ENCODE peak calls at places on chromosomes 7 and 10, in seven cellular contexts. R, Q, K, I, A, P and C are unnamed samples.

GRCh38 chr7:109879429-109879828 is 1211.5 kb upstream of the LRRN3 start:
- DNase-seq in R (no peak), Q (no peak), K (no peak), I (no peak), A (no peak), P (no peak), C (no peak)

GRCh38 chr7:20542594-20542993 is 72.9 kb upstream of the ABCB5 start:
- DNase-seq in R (no peak), Q (no peak), K (peak), I (no peak), A (no peak), P (no peak), C (no peak)

GRCh38 chr10:11724938-11725776 is 17.0 kb upstream of the ECHDC3 start:
- DNase-seq in R (no peak), Q (no peak), K (no peak), I (peak), A (no peak), P (no peak), C (no peak)

GRCh38 chr7:3787717-3788311 is 486.8 kb downstream of the SDK1 start:
- DNase-seq in R (no peak), Q (no peak), K (no peak), I (no peak), A (no peak), P (no peak), C (no peak)

GRCh38 chr7:23396222-23396621 is 74.1 kb downstream of the IGF2BP3 start:
- DNase-seq in R (no peak), Q (no peak), K (no peak), I (no peak), A (no peak), P (no peak), C (no peak)

GRCh38 chr10:12783326-12783725 is 218.2 kb downstream of the CCDC3 start:
- DNase-seq in R (no peak), Q (no peak), K (no peak), I (no peak), A (no peak), P (no peak), C (no peak)

GRCh38 chr10:70145166-70145665 is 1.3 kb downstream of the TYSND1 start:
- DNase-seq in R (peak), Q (peak), K (peak), I (no peak), A (no peak), P (no peak), C (no peak)

GRCh38 chr10:97481071-97481470 is 17.2 kb downstream of the MMS19 start:
- DNase-seq in R (no peak), Q (no peak), K (no peak), I (no peak), A (no peak), P (no peak), C (no peak)

GRCh38 chr7:142832452-142832851 is 22.4 kb upstream of the EPHB6 start:
- DNase-seq in R (no peak), Q (no peak), K (no peak), I (no peak), A (no peak), P (no peak), C (no peak)

GRCh38 chr7:113768256-113768847 is 150.5 kb downstream of the PPP1R3A start:
- DNase-seq in R (no peak), Q (no peak), K (no peak), I (no peak), A (no peak), P (no peak), C (no peak)

GRCh38 chr7:99224263-99224947 is 16.5 kb upstream of the KPNA7 start:
- DNase-seq in R (peak), Q (no peak), K (peak), I (no peak), A (peak), P (no peak), C (no peak)

GRCh38 chr7:143248781-143249354 is 14.4 kb upstream of the GSTK1 start:
- DNase-seq in R (peak), Q (no peak), K (peak), I (no peak), A (no peak), P (no peak), C (no peak)

GRCh38 chr7:40003586-40003985 is 53.5 kb downstream of the CDK13 start:
- DNase-seq in R (no peak), Q (no peak), K (no peak), I (no peak), A (no peak), P (no peak), C (no peak)

GRCh38 chr7:104296900-104297299 is 31.5 kb upstream of the LHFPL3 start:
- DNase-seq in R (no peak), Q (no peak), K (no peak), I (no peak), A (no peak), P (no peak), C (no peak)

GRCh38 chr7:135664046-135664589 is 1.8 kb downstream of the STMP1 start:
- DNase-seq in R (no peak), Q (no peak), K (no peak), I (no peak), A (no peak), P (no peak), C (no peak)

GRCh38 chr10:90856964-90857634 is 740 bp downstream of the HTR7 start:
- DNase-seq in R (no peak), Q (no peak), K (no peak), I (peak), A (no peak), P (peak), C (no peak)

GRCh38 chr10:44696496-44696895 is 214.6 kb upstream of the TMEM72 start:
- DNase-seq in R (no peak), Q (no peak), K (no peak), I (no peak), A (no peak), P (no peak), C (no peak)

GRCh38 chr10:73814896-73815718 is 3.7 kb upstream of the NDST2 start:
- DNase-seq in R (no peak), Q (peak), K (no peak), I (peak), A (no peak), P (no peak), C (no peak)

GRCh38 chr7:124246262-124246863 is 213.5 kb upstream of the TMEM229A start:
- DNase-seq in R (no peak), Q (no peak), K (no peak), I (no peak), A (no peak), P (no peak), C (no peak)

GRCh38 chr7:27782849-27783248 is 42.9 kb downstream of the TAX1BP1 start:
- DNase-seq in R (no peak), Q (no peak), K (no peak), I (no peak), A (no peak), P (no peak), C (no peak)

GRCh38 chr10:14688606-14689005 is 86.1 kb downstream of the FAM107B start:
- DNase-seq in R (no peak), Q (no peak), K (no peak), I (no peak), A (no peak), P (no peak), C (no peak)

GRCh38 chr7:126303926-126304325 is 948.8 kb downstream of the GRM8 start:
- DNase-seq in R (no peak), Q (no peak), K (no peak), I (no peak), A (no peak), P (no peak), C (no peak)

GRCh38 chr7:101681170-101682007 is 52.3 kb upstream of the MYL10 start:
- DNase-seq in R (no peak), Q (no peak), K (no peak), I (peak), A (peak), P (peak), C (no peak)

GRCh38 chr10:53361281-53361680 is 588.7 kb upstream of the MBL2 start:
- DNase-seq in R (no peak), Q (no peak), K (no peak), I (no peak), A (no peak), P (no peak), C (no peak)

GRCh38 chr7:131255242-131255641 is 72.4 kb upstream of the MKLN1 start:
- DNase-seq in R (no peak), Q (no peak), K (no peak), I (no peak), A (no peak), P (no peak), C (no peak)
- H3K4me3 ChIP-seq in R (no peak), Q (peak), K (no peak), I (no peak), A (no peak), P (no peak), C (no peak)

GRCh38 chr10:5711637-5712036 is 27.0 kb downstream of the TASOR2 start:
- DNase-seq in R (no peak), Q (no peak), K (no peak), I (no peak), A (no peak), P (no peak), C (no peak)
- H3K4me3 ChIP-seq in R (no peak), Q (no peak), K (no peak), I (no peak), A (no peak), P (no peak), C (no peak)

GRCh38 chr10:110821508-110821907 is 50.2 kb upstream of the PDCD4 start:
- DNase-seq in R (no peak), Q (no peak), K (no peak), I (no peak), A (peak), P (peak), C (no peak)
- H3K4me3 ChIP-seq in R (no peak), Q (no peak), K (no peak), I (no peak), A (no peak), P (no peak), C (no peak)

GRCh38 chr10:47299611-47299988 is 397 bp upstream of the GDF10 start:
- DNase-seq in R (no peak), Q (no peak), K (no peak), I (no peak), A (no peak), P (no peak), C (no peak)
- H3K4me3 ChIP-seq in R (no peak), Q (peak), K (no peak), I (peak), A (peak), P (peak), C (peak)

DNA sequence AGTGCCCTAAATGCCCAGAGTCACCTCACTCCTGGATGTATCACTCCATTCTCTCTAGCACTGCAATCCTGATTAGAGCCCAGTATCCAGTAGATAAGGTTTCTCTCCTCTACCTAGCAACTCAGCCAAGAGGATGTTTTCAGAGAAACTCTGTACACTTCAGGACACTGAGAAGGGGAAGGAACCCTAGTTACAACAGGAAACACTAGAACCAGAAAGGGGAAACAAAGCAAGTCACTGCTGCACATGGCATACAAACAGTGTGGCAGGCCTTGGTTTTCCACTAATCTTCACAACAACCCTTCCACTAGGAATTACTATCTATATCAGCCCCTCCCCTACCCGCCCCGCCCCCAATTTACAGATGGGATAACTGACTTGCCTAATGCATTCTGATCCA is 1.6 kb downstream of the FAM204A start:
- DNase-seq in R (no peak), Q (no peak), K (no peak), I (no peak), A (no peak), P (no peak), C (no peak)
- H3K4me3 ChIP-seq in R (no peak), Q (no peak), K (no peak), I (no peak), A (peak), P (no peak), C (no peak)

GRCh38 chr10:104582966-104583365 is 58.1 kb upstream of the SORCS3 start:
- DNase-seq in R (no peak), Q (no peak), K (no peak), I (no peak), A (no peak), P (no peak), C (no peak)

GRCh38 chr10:104580321-104580720 is 60.8 kb upstream of the SORCS3 start:
- DNase-seq in R (no peak), Q (no peak), K (no peak), I (no peak), A (no peak), P (no peak), C (no peak)

GRCh38 chr10:104582604-104582951 is 58.5 kb upstream of the SORCS3 start:
- DNase-seq in R (no peak), Q (peak), K (no peak), I (no peak), A (no peak), P (no peak), C (no peak)

GRCh38 chr10:104581884-104582603 is 59.0 kb upstream of the SORCS3 start:
- DNase-seq in R (no peak), Q (no peak), K (no peak), I (no peak), A (no peak), P (no peak), C (no peak)

GRCh38 chr10:104580774-104581675 is 60.1 kb upstream of the SORCS3 start:
- DNase-seq in R (peak), Q (peak), K (peak), I (peak), A (peak), P (peak), C (peak)
- H3K4me3 ChIP-seq in R (no peak), Q (no peak), K (no peak), I (no peak), A (no peak), P (no peak), C (no peak)